ENCODE peak calls at places on chromosomes 11 and 22, in ten cellular contexts. E, M, X, D, P, O, G, I, N and Q are unnamed samples.
A peak's percentile ranks its signal among the peaks of the same experiment; 100 is the strongest.

GRCh38 chr22:17086301-17086700 is 1.5 kb downstream of the IL17RA start:
- DNase-seq in P (no peak), D (no peak), G (no peak), I (no peak), N (no peak), M (no peak), X (no peak), E (no peak), O (no peak), Q (no peak)

GRCh38 chr11:4926607-4927006 is 2.5 kb upstream of the OR51G1 start:
- DNase-seq in P (no peak), X (no peak), N (no peak), M (no peak), I (no peak), G (no peak), D (no peak), E (no peak), O (no peak), Q (no peak)

GRCh38 chr11:76119779-76120178 is 86.5 kb downstream of the WNT11 start:
- DNase-seq in E (no peak), X (no peak), G (no peak), O (no peak), M (no peak), P (no peak), N (no peak), I (no peak), D (no peak), Q (no peak)

GRCh38 chr11:102868359-102868758 is 6.4 kb downstream of the MMP12 start:
- DNase-seq in M (no peak), E (no peak), P (no peak), O (no peak), G (no peak), N (no peak), X (no peak), I (peak; percentile 40), D (peak; percentile 51), Q (no peak)

GRCh38 chr11:72227316-72228228 is 3.0 kb downstream of the INPPL1 start:
- DNase-seq in P (no peak), N (no peak), D (no peak), M (no peak), I (peak; percentile 61), G (no peak), E (no peak), X (no peak), O (no peak), Q (peak; percentile 6)

GRCh38 chr11:126392638-126393023 is 37.1 kb downstream of the ST3GAL4 start:
- DNase-seq in D (no peak), I (no peak), M (peak; percentile 29), E (no peak), O (no peak), X (no peak), P (no peak), G (no peak), N (no peak), Q (no peak)

GRCh38 chr11:92322225-92322624 is 97.6 kb downstream of the FAT3 start:
- DNase-seq in N (no peak), P (no peak), O (no peak), I (peak; percentile 28), X (no peak), D (no peak), M (no peak), E (no peak), G (no peak), Q (no peak)

GRCh38 chr11:69381681-69382130 is 87.8 kb downstream of the MYEOV start:
- DNase-seq in G (no peak), N (no peak), D (no peak), M (no peak), E (no peak), P (no peak), X (no peak), O (no peak), I (no peak), Q (no peak)

GRCh38 chr22:37256075-37256726 is 12.1 kb upstream of the RAC2 start:
- DNase-seq in D (no peak), I (no peak), N (no peak), E (no peak), O (no peak), M (no peak), G (no peak), P (no peak), X (no peak), Q (no peak)

GRCh38 chr22:37260939-37261338 is 16.9 kb upstream of the RAC2 start:
- DNase-seq in I (peak; percentile 35), P (no peak), G (peak; percentile 68), E (no peak), M (peak; percentile 36), X (peak; percentile 45), D (no peak), O (peak; percentile 67), N (peak; percentile 44), Q (peak; percentile 77)

GRCh38 chr11:19905280-19905853 is 192.7 kb downstream of the NAV2 start:
- DNase-seq in O (no peak), D (no peak), P (no peak), I (no peak), X (peak; percentile 23), E (no peak), G (no peak), N (no peak), M (no peak), Q (no peak)
- TF ChIP-seq CTCF in O (peak; percentile 95), D (peak; percentile 82), P (peak; percentile 54), I (peak; percentile 58), X (peak; percentile 54), E (no peak), G (no peak), N (peak; percentile 76), M (peak; percentile 81), Q (peak; percentile 32)

DNA sequence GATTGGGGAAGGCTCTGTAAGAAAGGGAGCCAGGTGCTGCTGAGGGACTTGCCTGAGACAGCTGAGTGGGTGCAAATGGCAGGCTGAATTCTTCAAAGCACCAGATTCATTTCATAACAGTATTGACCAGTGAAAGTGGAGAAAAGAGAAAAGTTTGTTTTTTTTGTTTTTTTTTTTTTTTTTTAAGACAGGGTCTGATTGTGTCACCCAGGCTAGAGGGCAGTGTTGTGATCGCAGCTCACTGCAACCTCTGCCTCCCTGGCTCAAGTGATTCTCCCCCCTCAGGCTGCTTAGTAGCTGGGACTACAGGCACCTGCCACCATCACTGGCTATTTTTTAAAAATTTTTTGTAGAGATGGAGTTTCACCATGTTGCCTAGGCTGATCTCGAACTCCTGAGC is 494.0 kb downstream of the MIAT start:
- DNase-seq in D (no peak), N (no peak), I (no peak), X (no peak), M (no peak), E (no peak), O (no peak), G (no peak), P (no peak), Q (no peak)
- TF ChIP-seq CTCF in D (no peak), N (no peak), I (no peak), X (no peak), M (no peak), E (no peak), O (no peak), G (no peak), P (no peak), Q (no peak)

DNA sequence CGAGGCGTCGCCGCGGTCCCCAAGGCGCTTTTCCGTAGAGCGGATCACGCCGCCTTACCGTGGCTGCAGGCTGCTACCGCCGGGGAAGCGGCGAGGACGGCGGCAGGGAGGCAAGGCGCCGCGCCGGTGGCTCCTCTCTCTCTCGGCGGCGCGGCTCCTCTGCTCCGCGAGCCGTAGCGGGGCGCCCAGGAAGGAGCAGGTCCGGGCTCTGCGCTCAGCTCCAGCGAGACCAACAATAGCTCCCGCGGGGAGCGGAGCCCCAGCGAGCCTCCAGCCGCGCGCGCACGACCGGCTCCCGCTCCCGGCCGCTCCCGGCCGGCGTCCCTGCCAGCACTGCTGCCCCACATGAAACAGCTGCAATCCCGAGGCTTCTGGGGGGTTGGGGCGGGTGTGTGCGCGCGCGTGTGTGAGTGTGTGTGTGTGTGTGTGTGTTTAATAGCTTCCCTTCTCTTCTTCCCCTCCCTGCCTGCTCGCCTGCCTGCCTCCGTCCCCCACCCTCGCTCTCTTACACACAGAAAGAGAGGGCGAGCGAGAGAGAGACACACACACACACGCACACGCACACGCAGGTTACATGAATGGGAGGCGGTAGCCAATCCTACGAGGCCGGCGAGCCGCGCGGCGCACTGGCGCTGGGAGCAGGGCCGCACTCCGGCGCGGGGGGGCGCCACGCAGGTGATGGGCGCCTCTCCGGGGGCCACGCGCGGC is at the start of gene TENM4:
- DNase-seq in O (peak; percentile 45), E (no peak), M (peak; percentile 92), D (peak; percentile 71), N (peak; percentile 67), P (no peak), X (no peak), I (peak; percentile 72), G (no peak), Q (peak; percentile 41)
- TF ChIP-seq CTCF in O (no peak), E (no peak), M (peak; percentile 57), D (peak; percentile 83), N (peak; percentile 65), P (peak; percentile 47), X (no peak), I (peak; percentile 47), G (no peak), Q (peak; percentile 7)

GRCh38 chr11:116840224-116840745 is 2.9 kb upstream of the APOA1 start:
- DNase-seq in E (no peak), O (no peak), N (no peak), M (no peak), I (no peak), G (no peak), X (no peak), P (no peak), D (no peak), Q (no peak)
- TF ChIP-seq CTCF in E (no peak), O (no peak), N (no peak), M (no peak), I (peak; percentile 9), G (no peak), X (peak; percentile 10), P (no peak), D (peak; percentile 51), Q (peak; percentile 2)